ENCODE peak calls at places on chromosome 19, in eight cellular contexts. One of them, this sample, is unnamed.

GRCh38 chr19:44640518-44640917 is 3.2 kb upstream of the PVR start:
- DNase-seq in A549: no peak
- DNase-seq in IMR-90: peak
- DNase-seq in body of pancreas: no peak
- DNase-seq in cardiac muscle cell: no peak
- DNase-seq in Peyer's patch: no peak
- DNase-seq in CD8-positive, alpha-beta T cell: no peak
- DNase-seq in left lung: no peak
- DNase-seq in this sample: no peak

GRCh38 chr19:42250666-42251531 is 4.0 kb downstream of the ERF start:
- DNase-seq in Peyer's patch: no peak
- DNase-seq in IMR-90: peak
- DNase-seq in left lung: no peak
- DNase-seq in A549: no peak
- DNase-seq in body of pancreas: no peak
- DNase-seq in cardiac muscle cell: no peak
- DNase-seq in CD8-positive, alpha-beta T cell: no peak
- DNase-seq in this sample: peak

GRCh38 chr19:29672933-29673336 is 7.7 kb downstream of the PLEKHF1 start:
- DNase-seq in left lung: peak
- DNase-seq in CD8-positive, alpha-beta T cell: peak
- DNase-seq in body of pancreas: no peak
- DNase-seq in Peyer's patch: peak
- DNase-seq in IMR-90: no peak
- DNase-seq in A549: no peak
- DNase-seq in cardiac muscle cell: no peak
- DNase-seq in this sample: peak

GRCh38 chr19:53598361-53598760 is 33.4 kb upstream of the DPRX start:
- DNase-seq in A549: no peak
- DNase-seq in body of pancreas: no peak
- DNase-seq in IMR-90: no peak
- DNase-seq in CD8-positive, alpha-beta T cell: no peak
- DNase-seq in Peyer's patch: no peak
- DNase-seq in cardiac muscle cell: no peak
- DNase-seq in left lung: no peak
- DNase-seq in this sample: no peak

GRCh38 chr19:3368848-3369336 is 2.5 kb downstream of the NFIC start:
- DNase-seq in left lung: no peak
- DNase-seq in cardiac muscle cell: no peak
- DNase-seq in Peyer's patch: no peak
- DNase-seq in CD8-positive, alpha-beta T cell: no peak
- DNase-seq in IMR-90: peak
- DNase-seq in A549: no peak
- DNase-seq in body of pancreas: no peak
- DNase-seq in this sample: no peak

GRCh38 chr19:29851769-29852521 is 40.2 kb downstream of the CCNE1 start:
- DNase-seq in cardiac muscle cell: no peak
- DNase-seq in left lung: no peak
- DNase-seq in IMR-90: no peak
- DNase-seq in Peyer's patch: no peak
- DNase-seq in body of pancreas: no peak
- DNase-seq in CD8-positive, alpha-beta T cell: no peak
- DNase-seq in A549: no peak
- DNase-seq in this sample: no peak

GRCh38 chr19:4902796-4903195 is at the start of gene ARRDC5:
- DNase-seq in A549: no peak
- DNase-seq in left lung: no peak
- DNase-seq in cardiac muscle cell: no peak
- DNase-seq in Peyer's patch: no peak
- DNase-seq in CD8-positive, alpha-beta T cell: no peak
- DNase-seq in IMR-90: no peak
- DNase-seq in body of pancreas: no peak
- DNase-seq in this sample: no peak

GRCh38 chr19:51101171-51101865 is 6.9 kb downstream of the CTU1 start:
- DNase-seq in cardiac muscle cell: no peak
- DNase-seq in IMR-90: no peak
- DNase-seq in Peyer's patch: no peak
- DNase-seq in A549: no peak
- DNase-seq in body of pancreas: no peak
- DNase-seq in CD8-positive, alpha-beta T cell: no peak
- DNase-seq in left lung: no peak
- DNase-seq in this sample: no peak

GRCh38 chr19:16327911-16328823 is 3.5 kb downstream of the KLF2 start:
- DNase-seq in A549: no peak
- DNase-seq in cardiac muscle cell: no peak
- DNase-seq in left lung: peak
- DNase-seq in IMR-90: peak
- DNase-seq in body of pancreas: peak
- DNase-seq in Peyer's patch: peak
- DNase-seq in CD8-positive, alpha-beta T cell: peak
- DNase-seq in this sample: peak

GRCh38 chr19:46935066-46935663 is 74.4 kb downstream of the ARHGAP35 start:
- DNase-seq in A549: no peak
- DNase-seq in Peyer's patch: no peak
- DNase-seq in IMR-90: peak
- DNase-seq in cardiac muscle cell: no peak
- DNase-seq in CD8-positive, alpha-beta T cell: no peak
- DNase-seq in body of pancreas: no peak
- DNase-seq in left lung: no peak
- DNase-seq in this sample: no peak

GRCh38 chr19:53898680-53899341 is 10.3 kb upstream of the CACNG7 start:
- DNase-seq in left lung: no peak
- DNase-seq in body of pancreas: no peak
- DNase-seq in A549: no peak
- DNase-seq in CD8-positive, alpha-beta T cell: no peak
- DNase-seq in cardiac muscle cell: no peak
- DNase-seq in Peyer's patch: no peak
- DNase-seq in IMR-90: no peak
- DNase-seq in this sample: no peak

GRCh38 chr19:42295831-42296525 is 6.0 kb upstream of the PRR19 start:
- DNase-seq in left lung: peak
- DNase-seq in cardiac muscle cell: peak
- DNase-seq in IMR-90: peak
- DNase-seq in CD8-positive, alpha-beta T cell: peak
- DNase-seq in body of pancreas: peak
- DNase-seq in Peyer's patch: peak
- DNase-seq in A549: peak
- DNase-seq in this sample: peak

GRCh38 chr19:56105090-56105701 is 15.9 kb downstream of the ZNF787 start:
- DNase-seq in A549: peak
- DNase-seq in left lung: peak
- DNase-seq in CD8-positive, alpha-beta T cell: peak
- DNase-seq in Peyer's patch: peak
- DNase-seq in cardiac muscle cell: peak
- DNase-seq in body of pancreas: peak
- DNase-seq in IMR-90: peak
- DNase-seq in this sample: peak

GRCh38 chr19:45569619-45570421 is 14.8 kb downstream of the OPA3 start:
- DNase-seq in Peyer's patch: peak
- DNase-seq in cardiac muscle cell: peak
- DNase-seq in IMR-90: no peak
- DNase-seq in left lung: peak
- DNase-seq in CD8-positive, alpha-beta T cell: peak
- DNase-seq in A549: peak
- DNase-seq in body of pancreas: peak
- DNase-seq in this sample: peak

GRCh38 chr19:590396-590745 is 690 bp downstream of the HCN2 start:
- DNase-seq in IMR-90: peak
- DNase-seq in Peyer's patch: no peak
- DNase-seq in body of pancreas: no peak
- DNase-seq in cardiac muscle cell: peak
- DNase-seq in CD8-positive, alpha-beta T cell: peak
- DNase-seq in left lung: no peak
- DNase-seq in A549: no peak
- DNase-seq in this sample: peak

GRCh38 chr19:50836543-50837195 is 3.3 kb upstream of the KLK15 start:
- DNase-seq in Peyer's patch: no peak
- DNase-seq in left lung: no peak
- DNase-seq in body of pancreas: no peak
- DNase-seq in CD8-positive, alpha-beta T cell: no peak
- DNase-seq in IMR-90: no peak
- DNase-seq in cardiac muscle cell: no peak
- DNase-seq in A549: no peak
- DNase-seq in this sample: no peak

GRCh38 chr19:10424011-10424637 is 3.8 kb downstream of the PDE4A start:
- DNase-seq in Peyer's patch: peak
- DNase-seq in cardiac muscle cell: peak
- DNase-seq in left lung: peak
- DNase-seq in IMR-90: peak
- DNase-seq in CD8-positive, alpha-beta T cell: peak
- DNase-seq in body of pancreas: peak
- DNase-seq in A549: peak
- DNase-seq in this sample: peak
- H3K27ac ChIP-seq in Peyer's patch: peak
- H3K27ac ChIP-seq in cardiac muscle cell: no peak
- H3K27ac ChIP-seq in left lung: peak
- H3K27ac ChIP-seq in IMR-90: no peak
- H3K27ac ChIP-seq in CD8-positive, alpha-beta T cell: peak
- H3K27ac ChIP-seq in body of pancreas: no peak
- H3K27ac ChIP-seq in A549: peak
- H3K27ac ChIP-seq in this sample: no peak

GRCh38 chr19:1756264-1756663 is 3.0 kb downstream of the ONECUT3 start:
- DNase-seq in A549: no peak
- DNase-seq in cardiac muscle cell: no peak
- DNase-seq in Peyer's patch: no peak
- DNase-seq in IMR-90: no peak
- DNase-seq in body of pancreas: no peak
- DNase-seq in left lung: no peak
- DNase-seq in CD8-positive, alpha-beta T cell: no peak
- DNase-seq in this sample: no peak
- H3K27ac ChIP-seq in A549: no peak
- H3K27ac ChIP-seq in cardiac muscle cell: no peak
- H3K27ac ChIP-seq in Peyer's patch: no peak
- H3K27ac ChIP-seq in IMR-90: no peak
- H3K27ac ChIP-seq in body of pancreas: no peak
- H3K27ac ChIP-seq in left lung: no peak
- H3K27ac ChIP-seq in CD8-positive, alpha-beta T cell: no peak
- H3K27ac ChIP-seq in this sample: no peak

GRCh38 chr19:38682195-38682867 is 34.9 kb downstream of the ACTN4 start:
- DNase-seq in Peyer's patch: no peak
- DNase-seq in A549: no peak
- DNase-seq in CD8-positive, alpha-beta T cell: no peak
- DNase-seq in IMR-90: no peak
- DNase-seq in body of pancreas: no peak
- DNase-seq in left lung: no peak
- DNase-seq in cardiac muscle cell: no peak
- DNase-seq in this sample: no peak
- H3K27ac ChIP-seq in Peyer's patch: peak
- H3K27ac ChIP-seq in A549: peak
- H3K27ac ChIP-seq in CD8-positive, alpha-beta T cell: no peak
- H3K27ac ChIP-seq in IMR-90: peak
- H3K27ac ChIP-seq in body of pancreas: peak
- H3K27ac ChIP-seq in left lung: peak
- H3K27ac ChIP-seq in cardiac muscle cell: peak
- H3K27ac ChIP-seq in this sample: peak

GRCh38 chr19:14031719-14032480 is at the start of gene IL27RA:
- DNase-seq in CD8-positive, alpha-beta T cell: peak
- DNase-seq in A549: peak
- DNase-seq in IMR-90: peak
- DNase-seq in Peyer's patch: peak
- DNase-seq in body of pancreas: peak
- DNase-seq in cardiac muscle cell: peak
- DNase-seq in left lung: peak
- DNase-seq in this sample: peak
- H3K27ac ChIP-seq in CD8-positive, alpha-beta T cell: peak
- H3K27ac ChIP-seq in A549: peak
- H3K27ac ChIP-seq in IMR-90: no peak
- H3K27ac ChIP-seq in Peyer's patch: peak
- H3K27ac ChIP-seq in body of pancreas: peak
- H3K27ac ChIP-seq in cardiac muscle cell: no peak
- H3K27ac ChIP-seq in left lung: peak
- H3K27ac ChIP-seq in this sample: peak